ENCODE peak calls at places on chromosome 6, in eight cellular contexts. O is HuH-7; F is AG10803; R is GM20000; U is activated CD4-positive, alpha-beta T cell treated with anti-CD3 and anti-CD28 coated beads for 48 hours; V is GM10248; H is T-helper 9 cell; K is A549. S is an unnamed sample.

GRCh38 chr6:70363741-70364493 is 49.4 kb upstream of the FAM135A start:
- DNase-seq in O (no peak), F (no peak), R (no peak), U (no peak), V (no peak), H (no peak), K (no peak), S (no peak)

GRCh38 chr6:14441371-14441781 is 323.8 kb downstream of the CD83 start:
- DNase-seq in O (no peak), F (peak), R (no peak), U (no peak), V (no peak), H (no peak), K (no peak), S (no peak)

GRCh38 chr6:89347825-89348224 is 4.7 kb downstream of the UBE2J1 start:
- DNase-seq in O (peak), F (no peak), R (no peak), U (no peak), V (no peak), H (no peak), K (no peak), S (no peak)

GRCh38 chr6:26016326-26017275 is 54.0 kb downstream of the TRIM38 start:
- DNase-seq in O (no peak), F (no peak), R (no peak), U (no peak), V (no peak), H (no peak), K (no peak), S (peak)

GRCh38 chr6:15535495-15536200 is 127.2 kb downstream of the DTNBP1 start:
- DNase-seq in O (no peak), F (no peak), R (no peak), U (no peak), V (no peak), H (no peak), K (no peak), S (no peak)

GRCh38 chr6:11944111-11944510 is 68.0 kb upstream of the HIVEP1 start:
- DNase-seq in O (no peak), F (no peak), R (no peak), U (no peak), V (no peak), H (no peak), K (no peak), S (no peak)

GRCh38 chr6:39321761-39322160 is 741 bp downstream of the KCNK16 start:
- DNase-seq in O (no peak), F (no peak), R (no peak), U (no peak), V (no peak), H (no peak), K (no peak), S (no peak)

GRCh38 chr6:74368746-74369145 is 672.7 kb downstream of the CD109 start:
- DNase-seq in O (no peak), F (no peak), R (no peak), U (no peak), V (no peak), H (no peak), K (no peak), S (no peak)

GRCh38 chr6:20207096-20207454 is 5.2 kb downstream of the MBOAT1 start:
- DNase-seq in O (no peak), F (no peak), R (no peak), U (no peak), V (no peak), H (no peak), K (no peak), S (no peak)

GRCh38 chr6:31042801-31043200 is 32.5 kb downstream of the MUC22 start:
- DNase-seq in O (peak), F (peak), R (peak), U (peak), V (peak), H (no peak), K (peak), S (peak)

GRCh38 chr6:144264270-144265060 is 20.7 kb upstream of the UTRN start:
- DNase-seq in O (no peak), F (peak), R (no peak), U (no peak), V (no peak), H (no peak), K (peak), S (no peak)

GRCh38 chr6:93562566-93562965 is 143.2 kb upstream of the EPHA7 start:
- DNase-seq in O (no peak), F (no peak), R (no peak), U (no peak), V (no peak), H (no peak), K (no peak), S (no peak)

GRCh38 chr6:166556871-166557322 is 29.6 kb downstream of the RAMACL start:
- DNase-seq in O (no peak), F (peak), R (no peak), U (peak), V (no peak), H (no peak), K (peak), S (peak)

GRCh38 chr6:161168281-161168891 is 105.5 kb downstream of the AGPAT4 start:
- DNase-seq in O (no peak), F (peak), R (no peak), U (no peak), V (no peak), H (no peak), K (peak), S (no peak)

GRCh38 chr6:3247255-3248146 is 11.2 kb upstream of the PSMG4 start:
- DNase-seq in O (no peak), F (peak), R (no peak), U (no peak), V (no peak), H (no peak), K (peak), S (no peak)

GRCh38 chr6:143038845-143039244 is 21.8 kb upstream of the AIG1 start:
- DNase-seq in O (no peak), F (no peak), R (no peak), U (no peak), V (no peak), H (no peak), K (no peak), S (no peak)

GRCh38 chr6:43847741-43848630 is 78.0 kb downstream of the VEGFA start:
- DNase-seq in O (no peak), F (peak), R (no peak), U (no peak), V (no peak), H (no peak), K (no peak), S (no peak)

GRCh38 chr6:110325197-110325596 is 33.0 kb downstream of the METTL24 start:
- DNase-seq in O (no peak), F (peak), R (no peak), U (no peak), V (no peak), H (no peak), K (no peak), S (no peak)